ENCODE peak calls at places on chromosomes 16 and 17, in eight cellular contexts. One of them, this sample, is unnamed.

GRCh38 chr16:49027420-49027819 is 254.2 kb downstream of the CBLN1 start:
- DNase-seq in GM23338: no peak
- DNase-seq in endothelial cell of umbilical vein: no peak
- DNase-seq in HepG2: no peak
- DNase-seq in suprapubic skin: no peak
- DNase-seq in K562: no peak
- DNase-seq in transverse colon: no peak
- DNase-seq in stomach: no peak
- DNase-seq in this sample: no peak

GRCh38 chr16:28845173-28846079 is 722 bp downstream of the TUFM start:
- DNase-seq in suprapubic skin: no peak
- DNase-seq in transverse colon: peak; percentile 64
- DNase-seq in HepG2: peak; percentile 64
- DNase-seq in endothelial cell of umbilical vein: peak; percentile 15
- DNase-seq in stomach: peak; percentile 61
- DNase-seq in K562: peak; percentile 41
- DNase-seq in GM23338: peak; percentile 61
- DNase-seq in this sample: no peak

GRCh38 chr16:8644513-8645140 is 23.1 kb downstream of the METTL22 start:
- DNase-seq in suprapubic skin: no peak
- DNase-seq in GM23338: no peak
- DNase-seq in stomach: peak; percentile 30
- DNase-seq in endothelial cell of umbilical vein: no peak
- DNase-seq in transverse colon: no peak
- DNase-seq in HepG2: no peak
- DNase-seq in K562: no peak
- DNase-seq in this sample: peak; percentile 90

GRCh38 chr17:82065638-82066303 is at the start of gene DUS1L:
- DNase-seq in GM23338: peak; percentile 74
- DNase-seq in HepG2: no peak
- DNase-seq in suprapubic skin: no peak
- DNase-seq in K562: peak; percentile 91
- DNase-seq in transverse colon: peak; percentile 67
- DNase-seq in stomach: peak; percentile 71
- DNase-seq in endothelial cell of umbilical vein: peak; percentile 23
- DNase-seq in this sample: peak; percentile 91

GRCh38 chr16:80656731-80657150 is 115.9 kb downstream of the DYNLRB2 start:
- DNase-seq in suprapubic skin: no peak
- DNase-seq in HepG2: no peak
- DNase-seq in K562: no peak
- DNase-seq in endothelial cell of umbilical vein: no peak
- DNase-seq in stomach: no peak
- DNase-seq in GM23338: peak; percentile 11
- DNase-seq in transverse colon: no peak
- DNase-seq in this sample: no peak

GRCh38 chr17:63546308-63547082 is 3.8 kb upstream of the DCAF7 start:
- DNase-seq in transverse colon: no peak
- DNase-seq in endothelial cell of umbilical vein: no peak
- DNase-seq in K562: no peak
- DNase-seq in suprapubic skin: no peak
- DNase-seq in GM23338: no peak
- DNase-seq in stomach: no peak
- DNase-seq in HepG2: no peak
- DNase-seq in this sample: no peak

GRCh38 chr17:49442051-49442450 is 27.4 kb upstream of the PHB1 start:
- DNase-seq in stomach: no peak
- DNase-seq in transverse colon: no peak
- DNase-seq in K562: no peak
- DNase-seq in HepG2: no peak
- DNase-seq in suprapubic skin: no peak
- DNase-seq in endothelial cell of umbilical vein: no peak
- DNase-seq in GM23338: no peak
- DNase-seq in this sample: no peak

GRCh38 chr17:21214777-21215541 is 998 bp upstream of the TMEM11 start:
- DNase-seq in K562: no peak
- DNase-seq in endothelial cell of umbilical vein: no peak
- DNase-seq in stomach: no peak
- DNase-seq in HepG2: no peak
- DNase-seq in suprapubic skin: no peak
- DNase-seq in transverse colon: no peak
- DNase-seq in GM23338: peak; percentile 73
- DNase-seq in this sample: peak; percentile 84

GRCh38 chr17:83068641-83069570 is 10.5 kb upstream of the METRNL start:
- DNase-seq in K562: no peak
- DNase-seq in HepG2: no peak
- DNase-seq in GM23338: no peak
- DNase-seq in stomach: no peak
- DNase-seq in transverse colon: no peak
- DNase-seq in endothelial cell of umbilical vein: no peak
- DNase-seq in suprapubic skin: peak; percentile 64
- DNase-seq in this sample: peak; percentile 74

GRCh38 chr17:66915204-66915611 is 49.3 kb upstream of the CACNG4 start:
- DNase-seq in stomach: peak; percentile 52
- DNase-seq in transverse colon: peak; percentile 62
- DNase-seq in K562: no peak
- DNase-seq in HepG2: peak; percentile 21
- DNase-seq in GM23338: peak; percentile 31
- DNase-seq in suprapubic skin: no peak
- DNase-seq in endothelial cell of umbilical vein: no peak
- DNase-seq in this sample: peak; percentile 62

GRCh38 chr17:41008811-41009210 is at the start of gene KRTAP3-1:
- DNase-seq in transverse colon: no peak
- DNase-seq in endothelial cell of umbilical vein: no peak
- DNase-seq in HepG2: peak; percentile 28
- DNase-seq in K562: no peak
- DNase-seq in suprapubic skin: no peak
- DNase-seq in stomach: no peak
- DNase-seq in GM23338: no peak
- DNase-seq in this sample: no peak

GRCh38 chr17:41010421-41010820 is 1.5 kb upstream of the KRTAP3-1 start:
- DNase-seq in GM23338: no peak
- DNase-seq in endothelial cell of umbilical vein: no peak
- DNase-seq in transverse colon: no peak
- DNase-seq in stomach: no peak
- DNase-seq in K562: no peak
- DNase-seq in suprapubic skin: no peak
- DNase-seq in HepG2: no peak
- DNase-seq in this sample: no peak

GRCh38 chr17:41009301-41009760 is 403 bp upstream of the KRTAP3-1 start:
- DNase-seq in transverse colon: no peak
- DNase-seq in suprapubic skin: no peak
- DNase-seq in K562: no peak
- DNase-seq in stomach: no peak
- DNase-seq in endothelial cell of umbilical vein: no peak
- DNase-seq in HepG2: peak; percentile 99
- DNase-seq in GM23338: peak; percentile 35
- DNase-seq in this sample: no peak

GRCh38 chr17:41013181-41013580 is 4.3 kb upstream of the KRTAP3-1 start:
- DNase-seq in HepG2: no peak
- DNase-seq in GM23338: no peak
- DNase-seq in suprapubic skin: no peak
- DNase-seq in endothelial cell of umbilical vein: no peak
- DNase-seq in stomach: no peak
- DNase-seq in transverse colon: no peak
- DNase-seq in K562: no peak
- DNase-seq in this sample: no peak

GRCh38 chr17:41009936-41010335 is 1.0 kb upstream of the KRTAP3-1 start:
- DNase-seq in suprapubic skin: no peak
- DNase-seq in transverse colon: no peak
- DNase-seq in stomach: no peak
- DNase-seq in endothelial cell of umbilical vein: no peak
- DNase-seq in GM23338: no peak
- DNase-seq in HepG2: peak; percentile 32
- DNase-seq in K562: no peak
- DNase-seq in this sample: no peak
- H3K4me1 ChIP-seq in suprapubic skin: no peaks in the 10 kb centered on the region
- H3K4me1 ChIP-seq in transverse colon: no peaks in the 10 kb centered on the region
- H3K4me1 ChIP-seq in stomach: no peaks in the 10 kb centered on the region
- H3K4me1 ChIP-seq in endothelial cell of umbilical vein: no peaks in the 10 kb centered on the region
- H3K4me1 ChIP-seq in GM23338: peaks cover 14% of the 10 kb centered on the region
- H3K4me1 ChIP-seq in HepG2: peaks cover 61% of the 10 kb centered on the region
- H3K4me1 ChIP-seq in K562: no peaks in the 10 kb centered on the region
- H3K4me1 ChIP-seq in this sample: no peaks in the 10 kb centered on the region

GRCh38 chr17:20207295-20207985 is 198.3 kb downstream of the SPECC1 start:
- DNase-seq in suprapubic skin: no peak
- DNase-seq in transverse colon: no peak
- DNase-seq in GM23338: no peak
- DNase-seq in endothelial cell of umbilical vein: no peak
- DNase-seq in K562: no peak
- DNase-seq in HepG2: no peak
- DNase-seq in stomach: no peak
- DNase-seq in this sample: no peak

GRCh38 chr17:20206591-20206990 is 197.4 kb downstream of the SPECC1 start:
- DNase-seq in HepG2: no peak
- DNase-seq in transverse colon: no peak
- DNase-seq in stomach: no peak
- DNase-seq in endothelial cell of umbilical vein: peak; percentile 67
- DNase-seq in GM23338: no peak
- DNase-seq in K562: no peak
- DNase-seq in suprapubic skin: no peak
- DNase-seq in this sample: no peak

GRCh38 chr17:20205609-20206008 is 196.4 kb downstream of the SPECC1 start:
- DNase-seq in stomach: no peak
- DNase-seq in suprapubic skin: no peak
- DNase-seq in transverse colon: no peak
- DNase-seq in HepG2: no peak
- DNase-seq in GM23338: no peak
- DNase-seq in K562: no peak
- DNase-seq in endothelial cell of umbilical vein: no peak
- DNase-seq in this sample: no peak

GRCh38 chr17:20203761-20204263 is 194.7 kb downstream of the SPECC1 start:
- DNase-seq in stomach: no peak
- DNase-seq in GM23338: no peak
- DNase-seq in HepG2: no peak
- DNase-seq in suprapubic skin: no peak
- DNase-seq in endothelial cell of umbilical vein: no peak
- DNase-seq in transverse colon: no peak
- DNase-seq in K562: no peak
- DNase-seq in this sample: no peak

GRCh38 chr17:20206068-20206467 is 196.9 kb downstream of the SPECC1 start:
- DNase-seq in HepG2: no peak
- DNase-seq in transverse colon: no peak
- DNase-seq in K562: no peak
- DNase-seq in suprapubic skin: no peak
- DNase-seq in GM23338: no peak
- DNase-seq in endothelial cell of umbilical vein: peak; percentile 37
- DNase-seq in stomach: no peak
- DNase-seq in this sample: no peak
- TF ChIP-seq POLR2AphosphoS5 in HepG2: no peak
- TF ChIP-seq POLR2AphosphoS5 in transverse colon: no peak
- TF ChIP-seq POLR2AphosphoS5 in K562: no peak
- TF ChIP-seq POLR2AphosphoS5 in suprapubic skin: no peak
- TF ChIP-seq POLR2AphosphoS5 in GM23338: no peak
- TF ChIP-seq POLR2AphosphoS5 in endothelial cell of umbilical vein: no peak
- TF ChIP-seq POLR2AphosphoS5 in stomach: no peak
- TF ChIP-seq POLR2AphosphoS5 in this sample: no peak

DNA sequence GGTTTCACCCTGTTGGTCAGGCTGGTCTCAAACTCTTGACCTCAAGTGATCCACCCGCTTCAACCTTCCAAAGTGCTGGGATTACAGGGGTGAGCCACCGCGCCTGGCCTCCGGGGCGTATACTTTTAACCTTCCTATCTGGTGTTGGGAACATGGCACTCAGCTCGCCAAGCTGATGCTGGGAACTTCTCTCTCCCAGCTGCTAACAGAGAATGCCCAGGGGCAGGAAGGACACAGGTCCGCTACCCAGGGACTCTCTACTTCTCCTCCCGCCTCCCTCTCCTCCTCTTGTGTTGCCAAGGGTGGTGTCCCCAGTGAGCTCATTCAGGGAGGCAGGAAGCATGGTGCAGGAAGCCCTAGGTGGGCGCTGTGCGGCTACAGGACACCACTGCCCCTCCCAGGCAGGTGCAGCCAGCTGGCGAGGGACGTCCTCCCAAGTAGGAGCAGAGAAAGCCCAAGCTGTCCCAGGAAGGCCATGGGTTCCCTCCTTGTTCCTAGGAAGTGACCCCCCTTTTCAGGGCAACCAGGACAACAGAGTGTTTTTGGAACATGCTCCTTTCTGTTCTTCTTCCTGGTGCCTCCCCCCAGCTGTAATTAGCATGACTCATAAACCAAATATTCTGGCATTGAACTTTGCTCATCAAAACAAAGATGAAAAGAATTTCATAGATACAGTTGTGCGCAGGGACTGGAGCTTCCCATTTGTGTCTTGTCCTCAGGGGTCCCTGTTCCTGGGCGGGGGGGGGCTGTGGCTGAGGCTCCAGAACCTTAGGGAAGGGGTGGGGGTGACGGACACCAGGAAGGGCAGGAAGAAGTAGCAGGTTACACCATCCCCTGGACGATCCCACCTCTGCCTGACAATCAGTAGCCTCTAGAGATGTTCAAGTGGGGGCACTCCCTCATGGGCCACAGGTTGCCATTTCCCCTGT is 2.6 kb downstream of the C1QTNF1 start:
- DNase-seq in K562: no peak
- DNase-seq in suprapubic skin: peak; percentile 78
- DNase-seq in endothelial cell of umbilical vein: no peak
- DNase-seq in stomach: peak; percentile 24
- DNase-seq in HepG2: peak; percentile 99
- DNase-seq in GM23338: no peak
- DNase-seq in transverse colon: peak; percentile 56
- DNase-seq in this sample: peak; percentile 76
- TF ChIP-seq CTCF in K562: no peak
- TF ChIP-seq CTCF in suprapubic skin: no peak
- TF ChIP-seq CTCF in endothelial cell of umbilical vein: no peak
- TF ChIP-seq CTCF in stomach: no peak
- TF ChIP-seq CTCF in HepG2: peak; percentile 61
- TF ChIP-seq CTCF in GM23338: no peak
- TF ChIP-seq CTCF in transverse colon: no peak
- TF ChIP-seq CTCF in this sample: no peak

GRCh38 chr16:4213721-4214120 is 28.2 kb downstream of the SRL start:
- DNase-seq in HepG2: no peak
- DNase-seq in transverse colon: peak; percentile 60
- DNase-seq in GM23338: no peak
- DNase-seq in stomach: peak; percentile 33
- DNase-seq in endothelial cell of umbilical vein: no peak
- DNase-seq in K562: no peak
- DNase-seq in suprapubic skin: no peak
- DNase-seq in this sample: no peak
- H3K4me1 ChIP-seq in HepG2: peaks cover 43% of the 10 kb centered on the region
- H3K4me1 ChIP-seq in transverse colon: no peaks in the 10 kb centered on the region
- H3K4me1 ChIP-seq in GM23338: peaks cover 10% of the 10 kb centered on the region
- H3K4me1 ChIP-seq in stomach: no peaks in the 10 kb centered on the region
- H3K4me1 ChIP-seq in endothelial cell of umbilical vein: no peaks in the 10 kb centered on the region
- H3K4me1 ChIP-seq in K562: peaks cover 4% of the 10 kb centered on the region
- H3K4me1 ChIP-seq in suprapubic skin: peaks cover 28% of the 10 kb centered on the region
- H3K4me1 ChIP-seq in this sample: no peaks in the 10 kb centered on the region

DNA sequence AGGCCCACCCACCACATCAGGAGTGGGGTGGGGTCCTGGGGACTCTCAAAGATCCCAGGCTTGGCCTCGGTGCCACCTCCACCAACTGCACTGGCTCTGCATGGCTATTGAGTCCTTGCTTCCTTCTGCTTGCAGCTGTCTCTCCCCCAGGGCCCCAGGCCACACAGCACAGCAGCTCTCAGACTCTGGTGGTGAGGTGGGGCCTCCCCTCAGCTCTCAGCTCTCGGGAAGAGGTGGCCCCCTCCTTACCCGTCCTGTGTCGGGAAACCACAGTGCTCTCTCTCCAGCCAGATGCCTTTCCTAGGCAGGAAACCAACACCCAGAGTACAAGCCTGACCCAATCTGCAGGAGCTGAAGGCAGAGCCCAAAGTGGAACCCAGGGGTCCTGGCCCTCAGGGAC is 18.6 kb downstream of the SRCIN1 start:
- DNase-seq in transverse colon: no peak
- DNase-seq in endothelial cell of umbilical vein: no peak
- DNase-seq in suprapubic skin: no peak
- DNase-seq in stomach: no peak
- DNase-seq in HepG2: no peak
- DNase-seq in GM23338: no peak
- DNase-seq in K562: no peak
- DNase-seq in this sample: no peak
- TF ChIP-seq POLR2AphosphoS5 in transverse colon: no peak
- TF ChIP-seq POLR2AphosphoS5 in endothelial cell of umbilical vein: no peak
- TF ChIP-seq POLR2AphosphoS5 in suprapubic skin: no peak
- TF ChIP-seq POLR2AphosphoS5 in stomach: no peak
- TF ChIP-seq POLR2AphosphoS5 in HepG2: no peak
- TF ChIP-seq POLR2AphosphoS5 in GM23338: no peak
- TF ChIP-seq POLR2AphosphoS5 in K562: no peak
- TF ChIP-seq POLR2AphosphoS5 in this sample: no peak

This sample was measured in spleen.